ENCODE peak calls at places on chromosomes 3 and 15, in eight cellular contexts. One of them, this sample, is unnamed.

GRCh38 chr15:92611995-92612745 is 43.4 kb downstream of the FAM174B start:
- DNase-seq in gastrocnemius medialis: no peak
- DNase-seq in thyroid gland: no peak
- DNase-seq in body of pancreas: no peak
- DNase-seq in A549: no peak
- DNase-seq in HCT116: no peak
- DNase-seq in heart left ventricle: no peak
- DNase-seq in Peyer's patch: peak
- DNase-seq in this sample: no peak

GRCh38 chr3:99751649-99752048 is 66.0 kb upstream of the CMSS1 start:
- DNase-seq in gastrocnemius medialis: no peak
- DNase-seq in Peyer's patch: no peak
- DNase-seq in A549: no peak
- DNase-seq in heart left ventricle: no peak
- DNase-seq in thyroid gland: no peak
- DNase-seq in HCT116: no peak
- DNase-seq in body of pancreas: no peak
- DNase-seq in this sample: no peak

GRCh38 chr3:13141991-13142412 is 68.8 kb upstream of the IQSEC1 start:
- DNase-seq in HCT116: no peak
- DNase-seq in gastrocnemius medialis: no peak
- DNase-seq in A549: no peak
- DNase-seq in Peyer's patch: peak
- DNase-seq in body of pancreas: peak
- DNase-seq in thyroid gland: no peak
- DNase-seq in heart left ventricle: peak
- DNase-seq in this sample: peak

GRCh38 chr3:29186131-29186599 is 94.7 kb upstream of the RBMS3 start:
- DNase-seq in gastrocnemius medialis: no peak
- DNase-seq in A549: no peak
- DNase-seq in body of pancreas: no peak
- DNase-seq in Peyer's patch: no peak
- DNase-seq in heart left ventricle: no peak
- DNase-seq in HCT116: peak
- DNase-seq in thyroid gland: no peak
- DNase-seq in this sample: no peak

GRCh38 chr3:58271901-58272501 is 34.0 kb upstream of the RPP14 start:
- DNase-seq in body of pancreas: no peak
- DNase-seq in thyroid gland: no peak
- DNase-seq in gastrocnemius medialis: no peak
- DNase-seq in A549: peak
- DNase-seq in Peyer's patch: no peak
- DNase-seq in HCT116: peak
- DNase-seq in heart left ventricle: no peak
- DNase-seq in this sample: peak

GRCh38 chr15:96160800-96161199 is 169.7 kb upstream of the NR2F2 start:
- DNase-seq in body of pancreas: peak
- DNase-seq in heart left ventricle: no peak
- DNase-seq in gastrocnemius medialis: no peak
- DNase-seq in Peyer's patch: no peak
- DNase-seq in A549: no peak
- DNase-seq in thyroid gland: no peak
- DNase-seq in HCT116: no peak
- DNase-seq in this sample: no peak

GRCh38 chr3:152236741-152237140 is 32.0 kb upstream of the MBNL1 start:
- DNase-seq in Peyer's patch: no peak
- DNase-seq in A549: no peak
- DNase-seq in HCT116: no peak
- DNase-seq in gastrocnemius medialis: no peak
- DNase-seq in body of pancreas: no peak
- DNase-seq in thyroid gland: no peak
- DNase-seq in heart left ventricle: no peak
- DNase-seq in this sample: peak

GRCh38 chr3:58306662-58307286 is 454 bp downstream of the HTD2 start:
- DNase-seq in A549: peak
- DNase-seq in thyroid gland: peak
- DNase-seq in HCT116: no peak
- DNase-seq in body of pancreas: peak
- DNase-seq in gastrocnemius medialis: no peak
- DNase-seq in Peyer's patch: peak
- DNase-seq in heart left ventricle: peak
- DNase-seq in this sample: peak

GRCh38 chr15:61633951-61634350 is 404.8 kb upstream of the RORA start:
- DNase-seq in HCT116: no peak
- DNase-seq in thyroid gland: no peak
- DNase-seq in gastrocnemius medialis: no peak
- DNase-seq in body of pancreas: no peak
- DNase-seq in A549: no peak
- DNase-seq in heart left ventricle: no peak
- DNase-seq in Peyer's patch: no peak
- DNase-seq in this sample: no peak

GRCh38 chr15:57375827-57376694 is at the start of gene CGNL1:
- DNase-seq in Peyer's patch: peak
- DNase-seq in heart left ventricle: peak
- DNase-seq in thyroid gland: peak
- DNase-seq in body of pancreas: peak
- DNase-seq in A549: peak
- DNase-seq in gastrocnemius medialis: no peak
- DNase-seq in HCT116: no peak
- DNase-seq in this sample: peak

GRCh38 chr15:78914027-78914764 is 30.6 kb downstream of the CTSH start:
- DNase-seq in body of pancreas: no peak
- DNase-seq in heart left ventricle: peak
- DNase-seq in A549: peak
- DNase-seq in HCT116: no peak
- DNase-seq in Peyer's patch: peak
- DNase-seq in gastrocnemius medialis: no peak
- DNase-seq in thyroid gland: no peak
- DNase-seq in this sample: peak
- TF ChIP-seq POLR2A in body of pancreas: no peak
- TF ChIP-seq POLR2A in heart left ventricle: no peak
- TF ChIP-seq POLR2A in A549: no peak
- TF ChIP-seq POLR2A in HCT116: no peak
- TF ChIP-seq POLR2A in Peyer's patch: no peak
- TF ChIP-seq POLR2A in gastrocnemius medialis: no peak
- TF ChIP-seq POLR2A in thyroid gland: no peak
- TF ChIP-seq POLR2A in this sample: no peak

GRCh38 chr15:44716983-44717602 is 5.8 kb downstream of the B2M start:
- DNase-seq in A549: no peak
- DNase-seq in heart left ventricle: no peak
- DNase-seq in gastrocnemius medialis: no peak
- DNase-seq in HCT116: no peak
- DNase-seq in Peyer's patch: no peak
- DNase-seq in body of pancreas: no peak
- DNase-seq in thyroid gland: no peak
- DNase-seq in this sample: no peak

GRCh38 chr15:44715142-44715796 is 4.0 kb downstream of the B2M start:
- DNase-seq in Peyer's patch: no peak
- DNase-seq in A549: no peak
- DNase-seq in thyroid gland: no peak
- DNase-seq in gastrocnemius medialis: no peak
- DNase-seq in HCT116: no peak
- DNase-seq in body of pancreas: no peak
- DNase-seq in heart left ventricle: no peak
- DNase-seq in this sample: no peak

GRCh38 chr15:44713006-44713966 is 2.0 kb downstream of the B2M start:
- DNase-seq in heart left ventricle: no peak
- DNase-seq in gastrocnemius medialis: no peak
- DNase-seq in thyroid gland: no peak
- DNase-seq in body of pancreas: no peak
- DNase-seq in A549: peak
- DNase-seq in Peyer's patch: no peak
- DNase-seq in HCT116: no peak
- DNase-seq in this sample: peak

GRCh38 chr15:44718180-44718926 is 7.0 kb downstream of the B2M start:
- DNase-seq in HCT116: no peak
- DNase-seq in gastrocnemius medialis: no peak
- DNase-seq in heart left ventricle: no peak
- DNase-seq in body of pancreas: no peak
- DNase-seq in Peyer's patch: no peak
- DNase-seq in thyroid gland: no peak
- DNase-seq in A549: no peak
- DNase-seq in this sample: no peak

DNA sequence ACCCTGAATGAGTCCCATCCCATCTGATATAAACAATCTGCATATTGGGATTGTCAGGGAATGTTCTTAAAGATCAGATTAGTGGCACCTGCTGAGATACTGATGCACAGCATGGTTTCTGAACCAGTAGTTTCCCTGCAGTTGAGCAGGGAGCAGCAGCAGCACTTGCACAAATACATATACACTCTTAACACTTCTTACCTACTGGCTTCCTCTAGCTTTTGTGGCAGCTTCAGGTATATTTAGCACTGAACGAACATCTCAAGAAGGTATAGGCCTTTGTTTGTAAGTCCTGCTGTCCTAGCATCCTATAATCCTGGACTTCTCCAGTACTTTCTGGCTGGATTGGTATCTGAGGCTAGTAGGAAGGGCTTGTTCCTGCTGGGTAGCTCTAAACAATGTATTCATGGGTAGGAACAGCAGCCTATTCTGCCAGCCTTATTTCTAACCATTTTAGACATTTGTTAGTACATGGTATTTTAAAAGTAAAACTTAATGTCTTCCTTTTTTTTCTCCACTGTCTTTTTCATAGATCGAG is 4.5 kb downstream of the B2M start:
- DNase-seq in A549: no peak
- DNase-seq in body of pancreas: no peak
- DNase-seq in Peyer's patch: no peak
- DNase-seq in gastrocnemius medialis: no peak
- DNase-seq in heart left ventricle: no peak
- DNase-seq in thyroid gland: no peak
- DNase-seq in HCT116: no peak
- DNase-seq in this sample: no peak
- TF ChIP-seq POLR2A in A549: no peak
- TF ChIP-seq POLR2A in body of pancreas: no peak
- TF ChIP-seq POLR2A in Peyer's patch: no peak
- TF ChIP-seq POLR2A in gastrocnemius medialis: no peak
- TF ChIP-seq POLR2A in heart left ventricle: no peak
- TF ChIP-seq POLR2A in thyroid gland: no peak
- TF ChIP-seq POLR2A in HCT116: no peak
- TF ChIP-seq POLR2A in this sample: no peak

GRCh38 chr3:169945313-169945712 is 21.3 kb upstream of the SEC62 start:
- DNase-seq in HCT116: no peak
- DNase-seq in thyroid gland: peak
- DNase-seq in Peyer's patch: peak
- DNase-seq in heart left ventricle: peak
- DNase-seq in body of pancreas: no peak
- DNase-seq in gastrocnemius medialis: no peak
- DNase-seq in A549: no peak
- DNase-seq in this sample: peak
- TF ChIP-seq POLR2A in HCT116: no peak
- TF ChIP-seq POLR2A in thyroid gland: no peak
- TF ChIP-seq POLR2A in Peyer's patch: no peak
- TF ChIP-seq POLR2A in heart left ventricle: no peak
- TF ChIP-seq POLR2A in body of pancreas: no peak
- TF ChIP-seq POLR2A in gastrocnemius medialis: no peak
- TF ChIP-seq POLR2A in A549: no peak
- TF ChIP-seq POLR2A in this sample: no peak

GRCh38 chr3:139283301-139283700 is 60.5 kb upstream of the MRPS22 start:
- DNase-seq in thyroid gland: no peak
- DNase-seq in gastrocnemius medialis: no peak
- DNase-seq in body of pancreas: no peak
- DNase-seq in heart left ventricle: no peak
- DNase-seq in HCT116: no peak
- DNase-seq in Peyer's patch: no peak
- DNase-seq in A549: no peak
- DNase-seq in this sample: no peak

GRCh38 chr3:139280027-139280671 is 63.7 kb upstream of the MRPS22 start:
- DNase-seq in Peyer's patch: no peak
- DNase-seq in body of pancreas: no peak
- DNase-seq in thyroid gland: no peak
- DNase-seq in heart left ventricle: no peak
- DNase-seq in gastrocnemius medialis: no peak
- DNase-seq in HCT116: no peak
- DNase-seq in A549: no peak
- DNase-seq in this sample: no peak

GRCh38 chr3:139284221-139284620 is 59.6 kb upstream of the MRPS22 start:
- DNase-seq in A549: no peak
- DNase-seq in heart left ventricle: no peak
- DNase-seq in body of pancreas: no peak
- DNase-seq in gastrocnemius medialis: no peak
- DNase-seq in Peyer's patch: no peak
- DNase-seq in HCT116: no peak
- DNase-seq in thyroid gland: no peak
- DNase-seq in this sample: no peak

GRCh38 chr3:139281096-139281495 is 62.7 kb upstream of the MRPS22 start:
- DNase-seq in gastrocnemius medialis: no peak
- DNase-seq in thyroid gland: no peak
- DNase-seq in Peyer's patch: no peak
- DNase-seq in heart left ventricle: no peak
- DNase-seq in HCT116: no peak
- DNase-seq in body of pancreas: no peak
- DNase-seq in A549: no peak
- DNase-seq in this sample: no peak

GRCh38 chr3:139281512-139282196 is 62.2 kb upstream of the MRPS22 start:
- DNase-seq in HCT116: no peak
- DNase-seq in thyroid gland: no peak
- DNase-seq in gastrocnemius medialis: no peak
- DNase-seq in body of pancreas: no peak
- DNase-seq in A549: no peak
- DNase-seq in Peyer's patch: no peak
- DNase-seq in heart left ventricle: no peak
- DNase-seq in this sample: no peak
- TF ChIP-seq POLR2A in HCT116: no peak
- TF ChIP-seq POLR2A in thyroid gland: no peak
- TF ChIP-seq POLR2A in gastrocnemius medialis: no peak
- TF ChIP-seq POLR2A in body of pancreas: no peak
- TF ChIP-seq POLR2A in A549: no peak
- TF ChIP-seq POLR2A in Peyer's patch: no peak
- TF ChIP-seq POLR2A in heart left ventricle: no peak
- TF ChIP-seq POLR2A in this sample: no peak